ENCODE peak calls at places on chromosomes 3 and 15, in nine cellular contexts. C, F, J, U, Z, K, M, L and T are unnamed samples.

GRCh38 chr15:89089316-89090230 is 1.3 kb downstream of the ABHD2 start:
- DNase-seq in C (no peak), F (no peak), J (no peak), U (no peak), Z (no peak), K (no peak), M (no peak), L (no peak), T (no peak)

GRCh38 chr3:187291512-187292132 is at the start of gene MASP1:
- DNase-seq in C (peak), F (peak), J (no peak), U (peak), Z (no peak), K (no peak), M (peak), L (no peak), T (no peak)

GRCh38 chr3:117150628-117151027 is 441.0 kb downstream of the TUSC7 start:
- DNase-seq in C (no peak), F (no peak), J (no peak), U (no peak), Z (no peak), K (no peak), M (no peak), L (no peak), T (no peak)

GRCh38 chr3:122394173-122394572 is 10.2 kb downstream of the FAM162A start:
- DNase-seq in C (no peak), F (peak), J (no peak), U (no peak), Z (no peak), K (no peak), M (no peak), L (no peak), T (no peak)

GRCh38 chr15:45111390-45112142 is 2.4 kb downstream of the DUOX2 start:
- DNase-seq in C (no peak), F (no peak), J (no peak), U (peak), Z (no peak), K (no peak), M (no peak), L (no peak), T (no peak)

GRCh38 chr3:10744098-10744465 is 71.9 kb upstream of the SLC6A11 start:
- DNase-seq in C (peak), F (no peak), J (peak), U (peak), Z (no peak), K (peak), M (no peak), L (no peak), T (no peak)

GRCh38 chr3:134949150-134949549 is 154.1 kb downstream of the EPHB1 start:
- DNase-seq in C (no peak), F (no peak), J (no peak), U (no peak), Z (no peak), K (no peak), M (no peak), L (no peak), T (no peak)

GRCh38 chr3:17207019-17207418 is 322.3 kb downstream of the PLCL2 start:
- DNase-seq in C (no peak), F (peak), J (no peak), U (no peak), Z (no peak), K (no peak), M (no peak), L (no peak), T (no peak)

GRCh38 chr3:190585771-190586630 is 72.1 kb downstream of the IL1RAP start:
- DNase-seq in C (peak), F (peak), J (no peak), U (peak), Z (no peak), K (peak), M (peak), L (no peak), T (no peak)

GRCh38 chr3:45417949-45418847 is 29.8 kb downstream of the LARS2 start:
- DNase-seq in C (no peak), F (no peak), J (no peak), U (no peak), Z (no peak), K (no peak), M (no peak), L (no peak), T (no peak)

GRCh38 chr3:31246293-31247062 is 286.2 kb upstream of the STT3B start:
- DNase-seq in C (no peak), F (no peak), J (no peak), U (no peak), Z (no peak), K (no peak), M (no peak), L (no peak), T (no peak)

GRCh38 chr3:46929324-46929723 is 47.2 kb downstream of the CCDC12 start:
- DNase-seq in C (no peak), F (no peak), J (peak), U (no peak), Z (no peak), K (no peak), M (no peak), L (no peak), T (no peak)